ENCODE peak calls at places on chromosome 12, in six cellular contexts. O, I, Y, M, C and J are unnamed samples.

GRCh38 chr12:50568338-50569155 is 63.8 kb downstream of the DIP2B start:
- DNase-seq in O (no peak), I (no peak), Y (no peak), M (no peak), C (no peak), J (no peak)

GRCh38 chr12:133129368-133130037 is 571 bp downstream of the ZNF891 start:
- DNase-seq in O (no peak), I (no peak), Y (peak), M (no peak), C (peak), J (no peak)

GRCh38 chr12:72264548-72265175 is 7.5 kb upstream of the TRHDE start:
- DNase-seq in O (no peak), I (no peak), Y (peak), M (peak), C (no peak), J (no peak)

GRCh38 chr12:37733856-37734255 is 582.7 kb upstream of the ALG10B start:
- DNase-seq in O (no peak), I (no peak), Y (no peak), M (no peak), C (no peak), J (no peak)

GRCh38 chr12:6273931-6274687 is 36.4 kb upstream of the PLEKHG6 start:
- DNase-seq in O (no peak), I (no peak), Y (no peak), M (no peak), C (no peak), J (no peak)

GRCh38 chr12:77995436-77996167 is 164.9 kb downstream of the NAV3 start:
- DNase-seq in O (no peak), I (no peak), Y (peak), M (no peak), C (peak), J (no peak)

GRCh38 chr12:103928736-103929050 is 1.5 kb upstream of the HSP90B1 start:
- DNase-seq in O (no peak), I (peak), Y (no peak), M (no peak), C (no peak), J (peak)

GRCh38 chr12:71838231-71838630 is 1.3 kb upstream of the TBC1D15 start:
- DNase-seq in O (no peak), I (no peak), Y (no peak), M (no peak), C (no peak), J (no peak)

GRCh38 chr12:7645395-7646177 is 20.1 kb downstream of the APOBEC1 start:
- DNase-seq in O (peak), I (no peak), Y (peak), M (peak), C (peak), J (peak)

GRCh38 chr12:71392521-71393145 is 47.0 kb upstream of the LGR5 start:
- DNase-seq in O (peak), I (no peak), Y (peak), M (peak), C (peak), J (peak)

GRCh38 chr12:52086944-52087835 is 7.7 kb downstream of the SMIM41 start:
- DNase-seq in O (no peak), I (no peak), Y (no peak), M (no peak), C (no peak), J (no peak)

GRCh38 chr12:4943067-4943937 is 33.6 kb downstream of the KCNA1 start:
- DNase-seq in O (no peak), I (no peak), Y (no peak), M (no peak), C (no peak), J (no peak)

GRCh38 chr12:30046376-30046775 is 262.6 kb upstream of the TMTC1 start:
- DNase-seq in O (no peak), I (no peak), Y (no peak), M (no peak), C (no peak), J (no peak)

GRCh38 chr12:102249073-102249854 is 51.6 kb upstream of the PMCH start:
- DNase-seq in O (no peak), I (no peak), Y (peak), M (no peak), C (no peak), J (no peak)

GRCh38 chr12:105522166-105522825 is 191.8 kb downstream of the C12orf75 start:
- DNase-seq in O (no peak), I (no peak), Y (peak), M (no peak), C (peak), J (no peak)

GRCh38 chr12:81896771-81897170 is 137.6 kb upstream of the PPFIA2 start:
- DNase-seq in O (peak), I (no peak), Y (peak), M (no peak), C (no peak), J (no peak)

GRCh38 chr12:57031228-57031670 is 14.9 kb upstream of the TAC3 start:
- DNase-seq in O (peak), I (no peak), Y (no peak), M (no peak), C (no peak), J (peak)

GRCh38 chr12:47811070-47811391 is 8.7 kb downstream of the HDAC7 start:
- DNase-seq in O (no peak), I (no peak), Y (no peak), M (no peak), C (no peak), J (no peak)

GRCh38 chr12:92462049-92462448 is 240.7 kb upstream of the PLEKHG7 start:
- DNase-seq in O (no peak), I (no peak), Y (no peak), M (no peak), C (no peak), J (peak)

GRCh38 chr12:102740157-102741032 is 176.6 kb downstream of the PAH start:
- DNase-seq in O (no peak), I (no peak), Y (peak), M (no peak), C (no peak), J (no peak)

GRCh38 chr12:70443274-70443673 is 77.2 kb downstream of the KCNMB4 start:
- DNase-seq in O (no peak), I (no peak), Y (peak), M (no peak), C (peak), J (no peak)

GRCh38 chr12:31009976-31010375 is 63.7 kb upstream of the DDX11 start:
- DNase-seq in O (no peak), I (no peak), Y (no peak), M (no peak), C (no peak), J (no peak)

GRCh38 chr12:104303538-104304151 is at the start of gene EID3:
- DNase-seq in O (peak), I (peak), Y (peak), M (peak), C (peak), J (peak)

GRCh38 chr12:617304-617915 is 45.8 kb downstream of the NINJ2 start:
- DNase-seq in O (no peak), I (no peak), Y (no peak), M (no peak), C (no peak), J (no peak)

GRCh38 chr12:99093166-99093565 is 448.1 kb downstream of the APAF1 start:
- DNase-seq in O (no peak), I (no peak), Y (no peak), M (no peak), C (no peak), J (no peak)

GRCh38 chr12:117189725-117190209 is 503 bp downstream of the FBXO21 start:
- DNase-seq in O (no peak), I (peak), Y (peak), M (peak), C (peak), J (peak)

GRCh38 chr12:124626841-124627502 is 59.6 kb upstream of the NCOR2 start:
- DNase-seq in O (no peak), I (no peak), Y (no peak), M (no peak), C (no peak), J (no peak)

GRCh38 chr12:76366163-76366562 is 17.9 kb upstream of the BBS10 start:
- DNase-seq in O (no peak), I (no peak), Y (no peak), M (no peak), C (no peak), J (no peak)

GRCh38 chr12:62703011-62703380 is 232.0 kb downstream of the PPM1H start:
- DNase-seq in O (no peak), I (no peak), Y (peak), M (no peak), C (peak), J (no peak)

GRCh38 chr12:94149781-94150482 is 1.6 kb downstream of the PLXNC1 start:
- DNase-seq in O (no peak), I (no peak), Y (no peak), M (peak), C (peak), J (no peak)

GRCh38 chr12:57226588-57227314 is 2.8 kb upstream of the SHMT2 start:
- DNase-seq in O (no peak), I (no peak), Y (no peak), M (no peak), C (no peak), J (no peak)

GRCh38 chr12:113645183-113645582 is 173.5 kb upstream of the LHX5 start:
- DNase-seq in O (no peak), I (no peak), Y (no peak), M (no peak), C (no peak), J (no peak)

GRCh38 chr12:14193623-14194022 is 171.9 kb upstream of the ATF7IP start:
- DNase-seq in O (no peak), I (no peak), Y (no peak), M (peak), C (no peak), J (no peak)

GRCh38 chr12:125509195-125509594 is 444.0 kb downstream of the AACS start:
- DNase-seq in O (no peak), I (no peak), Y (no peak), M (no peak), C (no peak), J (no peak)

GRCh38 chr12:125794401-125794800 is 729.2 kb downstream of the AACS start:
- DNase-seq in O (no peak), I (no peak), Y (no peak), M (no peak), C (no peak), J (no peak)